ENCODE peak calls at places on chromosomes 5 and 9, in ten cellular contexts. One of them, this sample, is unnamed.

GRCh38 chr9:114334490-114334889 is 4.8 kb downstream of the ORM2 start:
- DNase-seq in left lung: no peak
- DNase-seq in psoas muscle: no peak
- DNase-seq in testis: no peak
- DNase-seq in CD8-positive, alpha-beta T cell: no peak
- DNase-seq in thyroid gland: no peak
- DNase-seq in left ventricle myocardium inferior: no peak
- DNase-seq in heart left ventricle: no peak
- DNase-seq in heart right ventricle: no peak
- DNase-seq in tibial nerve: no peak
- DNase-seq in this sample: no peak

GRCh38 chr5:150598821-150599273 is 41.6 kb upstream of the SYNPO start:
- DNase-seq in tibial nerve: no peak
- DNase-seq in left ventricle myocardium inferior: no peak
- DNase-seq in testis: no peak
- DNase-seq in psoas muscle: no peak
- DNase-seq in CD8-positive, alpha-beta T cell: no peak
- DNase-seq in left lung: no peak
- DNase-seq in heart right ventricle: no peak
- DNase-seq in thyroid gland: no peak
- DNase-seq in heart left ventricle: peak
- DNase-seq in this sample: no peak

GRCh38 chr5:29017501-29017900 is 1979.1 kb upstream of the CDH9 start:
- DNase-seq in testis: no peak
- DNase-seq in heart left ventricle: no peak
- DNase-seq in thyroid gland: no peak
- DNase-seq in left ventricle myocardium inferior: no peak
- DNase-seq in CD8-positive, alpha-beta T cell: no peak
- DNase-seq in tibial nerve: no peak
- DNase-seq in heart right ventricle: no peak
- DNase-seq in psoas muscle: no peak
- DNase-seq in left lung: no peak
- DNase-seq in this sample: no peak

GRCh38 chr9:119234636-119235035 is 134.6 kb downstream of the BRINP1 start:
- DNase-seq in psoas muscle: no peak
- DNase-seq in heart right ventricle: no peak
- DNase-seq in tibial nerve: no peak
- DNase-seq in CD8-positive, alpha-beta T cell: no peak
- DNase-seq in testis: no peak
- DNase-seq in heart left ventricle: no peak
- DNase-seq in left ventricle myocardium inferior: no peak
- DNase-seq in thyroid gland: no peak
- DNase-seq in left lung: no peak
- DNase-seq in this sample: no peak

GRCh38 chr5:96756985-96757384 is 50.8 kb downstream of the ERAP1 start:
- DNase-seq in psoas muscle: no peak
- DNase-seq in left lung: no peak
- DNase-seq in tibial nerve: no peak
- DNase-seq in CD8-positive, alpha-beta T cell: no peak
- DNase-seq in heart left ventricle: no peak
- DNase-seq in testis: no peak
- DNase-seq in thyroid gland: no peak
- DNase-seq in heart right ventricle: peak
- DNase-seq in left ventricle myocardium inferior: no peak
- DNase-seq in this sample: no peak

GRCh38 chr5:31193591-31194457 is at the start of gene CDH6:
- DNase-seq in heart right ventricle: peak
- DNase-seq in tibial nerve: no peak
- DNase-seq in thyroid gland: peak
- DNase-seq in heart left ventricle: no peak
- DNase-seq in testis: peak
- DNase-seq in left ventricle myocardium inferior: peak
- DNase-seq in CD8-positive, alpha-beta T cell: no peak
- DNase-seq in left lung: no peak
- DNase-seq in psoas muscle: no peak
- DNase-seq in this sample: peak

GRCh38 chr9:132309056-132309455 is 45.7 kb downstream of the SETX start:
- DNase-seq in psoas muscle: no peak
- DNase-seq in thyroid gland: peak
- DNase-seq in tibial nerve: no peak
- DNase-seq in heart left ventricle: no peak
- DNase-seq in heart right ventricle: no peak
- DNase-seq in left lung: no peak
- DNase-seq in CD8-positive, alpha-beta T cell: no peak
- DNase-seq in testis: no peak
- DNase-seq in left ventricle myocardium inferior: no peak
- DNase-seq in this sample: no peak

GRCh38 chr9:128629852-128630545 is 26.6 kb downstream of the DYNC2I2 start:
- DNase-seq in heart left ventricle: no peak
- DNase-seq in left lung: no peak
- DNase-seq in psoas muscle: no peak
- DNase-seq in testis: no peak
- DNase-seq in CD8-positive, alpha-beta T cell: no peak
- DNase-seq in heart right ventricle: no peak
- DNase-seq in left ventricle myocardium inferior: no peak
- DNase-seq in tibial nerve: no peak
- DNase-seq in thyroid gland: no peak
- DNase-seq in this sample: no peak

GRCh38 chr9:17422994-17423680 is 155.7 kb upstream of the SH3GL2 start:
- DNase-seq in CD8-positive, alpha-beta T cell: no peak
- DNase-seq in tibial nerve: no peak
- DNase-seq in heart right ventricle: no peak
- DNase-seq in testis: no peak
- DNase-seq in thyroid gland: no peak
- DNase-seq in psoas muscle: no peak
- DNase-seq in left lung: no peak
- DNase-seq in heart left ventricle: no peak
- DNase-seq in left ventricle myocardium inferior: no peak
- DNase-seq in this sample: no peak

GRCh38 chr5:136123236-136123768 is 9.3 kb upstream of the SMAD5 start:
- DNase-seq in tibial nerve: no peak
- DNase-seq in heart right ventricle: no peak
- DNase-seq in psoas muscle: no peak
- DNase-seq in left lung: no peak
- DNase-seq in testis: no peak
- DNase-seq in heart left ventricle: no peak
- DNase-seq in thyroid gland: no peak
- DNase-seq in left ventricle myocardium inferior: no peak
- DNase-seq in CD8-positive, alpha-beta T cell: no peak
- DNase-seq in this sample: no peak

DNA sequence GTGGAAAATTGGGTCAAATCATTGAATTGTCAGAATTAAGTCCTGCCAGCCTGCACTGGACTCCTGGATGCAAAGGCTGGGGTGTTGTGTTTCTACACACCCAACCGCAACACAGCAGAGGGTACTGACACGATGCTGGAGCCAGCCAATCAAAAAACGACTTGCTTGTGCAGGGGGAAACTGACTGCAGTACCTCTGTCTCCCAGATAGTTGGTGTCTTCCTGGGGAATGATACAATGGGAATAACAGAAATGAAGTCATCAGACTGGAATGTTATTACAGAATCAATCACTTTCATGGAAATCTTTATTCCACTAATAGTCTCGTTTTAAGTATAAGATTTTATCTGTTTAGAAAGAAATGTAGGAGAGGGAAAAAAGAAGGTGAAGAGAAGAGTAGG is 330.3 kb downstream of the MLLT3 start:
- DNase-seq in heart left ventricle: no peak
- DNase-seq in CD8-positive, alpha-beta T cell: no peak
- DNase-seq in heart right ventricle: no peak
- DNase-seq in left lung: no peak
- DNase-seq in left ventricle myocardium inferior: no peak
- DNase-seq in tibial nerve: no peak
- DNase-seq in testis: no peak
- DNase-seq in psoas muscle: no peak
- DNase-seq in thyroid gland: no peak
- DNase-seq in this sample: no peak
- TF ChIP-seq CTCF in heart left ventricle: no peak
- TF ChIP-seq CTCF in CD8-positive, alpha-beta T cell: no peak
- TF ChIP-seq CTCF in heart right ventricle: no peak
- TF ChIP-seq CTCF in left lung: no peak
- TF ChIP-seq CTCF in left ventricle myocardium inferior: no peak
- TF ChIP-seq CTCF in tibial nerve: no peak
- TF ChIP-seq CTCF in testis: peak
- TF ChIP-seq CTCF in psoas muscle: no peak
- TF ChIP-seq CTCF in thyroid gland: no peak
- TF ChIP-seq CTCF in this sample: no peak

DNA sequence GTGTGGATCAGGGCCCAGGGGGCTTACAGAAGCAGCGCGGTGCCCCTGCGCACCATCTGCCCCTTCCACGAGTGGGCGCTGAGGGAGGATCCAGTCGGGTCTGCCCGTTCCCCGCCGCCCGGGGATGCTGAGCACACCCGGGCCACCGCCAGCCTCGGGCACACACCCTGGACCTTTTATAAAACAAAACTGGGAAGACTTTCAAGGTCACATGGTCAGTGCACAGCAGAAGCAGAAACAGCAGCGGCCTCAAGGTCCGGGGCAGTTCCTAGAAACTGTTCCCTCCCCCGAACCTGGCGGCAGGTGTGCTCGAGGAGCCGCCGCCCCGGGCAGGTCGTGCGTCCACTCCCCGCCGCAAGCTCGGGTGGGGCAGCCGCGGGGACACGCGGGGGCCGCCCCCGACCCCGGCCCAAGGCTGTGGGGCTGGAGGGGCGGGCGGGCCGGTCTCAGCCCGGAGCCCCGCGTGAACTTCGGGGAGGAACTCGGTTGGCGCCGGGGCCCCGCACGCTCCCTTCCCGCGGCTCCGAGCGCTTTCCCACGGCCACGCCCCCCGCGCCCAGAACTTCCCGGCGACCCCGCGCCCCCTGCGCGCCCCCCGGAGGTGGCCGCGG is 619 bp upstream of the PPP1R26 start:
- DNase-seq in heart left ventricle: peak
- DNase-seq in thyroid gland: peak
- DNase-seq in psoas muscle: no peak
- DNase-seq in left ventricle myocardium inferior: no peak
- DNase-seq in CD8-positive, alpha-beta T cell: no peak
- DNase-seq in testis: peak
- DNase-seq in left lung: peak
- DNase-seq in tibial nerve: peak
- DNase-seq in heart right ventricle: peak
- DNase-seq in this sample: no peak
- H3K4me3 ChIP-seq in heart left ventricle: peak
- H3K4me3 ChIP-seq in thyroid gland: no peak
- H3K4me3 ChIP-seq in psoas muscle: peak
- H3K4me3 ChIP-seq in left ventricle myocardium inferior: peak
- H3K4me3 ChIP-seq in CD8-positive, alpha-beta T cell: no peak
- H3K4me3 ChIP-seq in testis: peak
- H3K4me3 ChIP-seq in left lung: peak
- H3K4me3 ChIP-seq in tibial nerve: peak
- H3K4me3 ChIP-seq in heart right ventricle: peak
- H3K4me3 ChIP-seq in this sample: peak

GRCh38 chr5:91438871-91439270 is 55.8 kb upstream of the ARRDC3 start:
- DNase-seq in tibial nerve: no peak
- DNase-seq in testis: no peak
- DNase-seq in heart right ventricle: no peak
- DNase-seq in psoas muscle: no peak
- DNase-seq in left lung: no peak
- DNase-seq in left ventricle myocardium inferior: no peak
- DNase-seq in CD8-positive, alpha-beta T cell: no peak
- DNase-seq in heart left ventricle: no peak
- DNase-seq in thyroid gland: no peak
- DNase-seq in this sample: no peak
- TF ChIP-seq CTCF in tibial nerve: no peak
- TF ChIP-seq CTCF in testis: no peak
- TF ChIP-seq CTCF in heart right ventricle: no peak
- TF ChIP-seq CTCF in psoas muscle: no peak
- TF ChIP-seq CTCF in left lung: no peak
- TF ChIP-seq CTCF in left ventricle myocardium inferior: no peak
- TF ChIP-seq CTCF in CD8-positive, alpha-beta T cell: no peak
- TF ChIP-seq CTCF in heart left ventricle: no peak
- TF ChIP-seq CTCF in thyroid gland: no peak
- TF ChIP-seq CTCF in this sample: no peak

GRCh38 chr9:109817846-109818472 is 38.0 kb downstream of the PALM2AKAP2 start:
- DNase-seq in left ventricle myocardium inferior: no peak
- DNase-seq in testis: peak
- DNase-seq in left lung: peak
- DNase-seq in psoas muscle: no peak
- DNase-seq in heart left ventricle: no peak
- DNase-seq in thyroid gland: peak
- DNase-seq in heart right ventricle: peak
- DNase-seq in tibial nerve: peak
- DNase-seq in CD8-positive, alpha-beta T cell: no peak
- DNase-seq in this sample: peak
- H3K4me3 ChIP-seq in left ventricle myocardium inferior: peak
- H3K4me3 ChIP-seq in testis: no peak
- H3K4me3 ChIP-seq in left lung: no peak
- H3K4me3 ChIP-seq in psoas muscle: no peak
- H3K4me3 ChIP-seq in heart left ventricle: no peak
- H3K4me3 ChIP-seq in thyroid gland: no peak
- H3K4me3 ChIP-seq in heart right ventricle: no peak
- H3K4me3 ChIP-seq in tibial nerve: no peak
- H3K4me3 ChIP-seq in CD8-positive, alpha-beta T cell: no peak
- H3K4me3 ChIP-seq in this sample: no peak

DNA sequence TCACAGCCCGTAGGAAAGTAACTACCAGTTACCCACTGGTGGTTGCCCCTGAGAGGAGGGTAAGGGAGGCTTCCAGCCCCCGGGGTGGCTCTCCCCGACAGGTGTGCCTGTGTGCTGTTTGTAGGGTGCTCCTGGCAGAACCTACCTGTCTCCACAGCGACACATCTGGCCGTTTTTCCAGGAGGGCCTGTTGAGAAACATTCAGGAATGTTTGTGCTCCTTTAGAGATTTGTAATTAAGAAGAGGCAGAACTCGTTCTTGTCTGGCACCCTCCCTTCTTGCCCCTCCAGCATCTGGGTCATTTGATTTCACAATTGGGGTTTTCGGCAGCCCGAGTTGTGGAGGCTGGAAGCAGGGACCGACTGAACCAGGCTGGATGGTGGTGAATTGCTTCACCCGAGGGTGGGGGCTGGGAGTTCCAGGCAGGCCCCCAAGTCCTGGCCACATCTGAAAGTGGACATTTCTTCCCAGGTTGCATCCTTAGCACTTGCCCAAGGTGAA is 74.2 kb downstream of the WWC1 start:
- DNase-seq in CD8-positive, alpha-beta T cell: no peak
- DNase-seq in psoas muscle: peak
- DNase-seq in heart right ventricle: no peak
- DNase-seq in left ventricle myocardium inferior: no peak
- DNase-seq in heart left ventricle: no peak
- DNase-seq in left lung: peak
- DNase-seq in thyroid gland: peak
- DNase-seq in tibial nerve: peak
- DNase-seq in testis: no peak
- DNase-seq in this sample: no peak
- TF ChIP-seq CTCF in CD8-positive, alpha-beta T cell: no peak
- TF ChIP-seq CTCF in psoas muscle: no peak
- TF ChIP-seq CTCF in heart right ventricle: no peak
- TF ChIP-seq CTCF in left ventricle myocardium inferior: no peak
- TF ChIP-seq CTCF in heart left ventricle: no peak
- TF ChIP-seq CTCF in left lung: no peak
- TF ChIP-seq CTCF in thyroid gland: peak
- TF ChIP-seq CTCF in tibial nerve: no peak
- TF ChIP-seq CTCF in testis: no peak
- TF ChIP-seq CTCF in this sample: no peak

This sample was measured in dorsolateral prefrontal cortex.